ENCODE peak calls at places on chromosomes 3 and 15, in five cellular contexts. W, Q, X, A and F are unnamed samples.

GRCh38 chr3:124837730-124838186 is 49.4 kb downstream of the ITGB5 start:
- DNase-seq in W (no peak), Q (no peak), X (peak), A (peak), F (peak)

GRCh38 chr3:43691120-43692002 is 623 bp downstream of the ABHD5 start:
- DNase-seq in W (peak), Q (peak), X (peak), A (peak), F (peak)

GRCh38 chr15:25862469-25863066 is 559 bp downstream of the ATP10A start:
- DNase-seq in W (peak), Q (no peak), X (peak), A (no peak), F (no peak)

GRCh38 chr3:16864610-16865313 is 20.0 kb upstream of the PLCL2 start:
- DNase-seq in W (no peak), Q (no peak), X (no peak), A (peak), F (no peak)

GRCh38 chr3:161420746-161421145 is 49.4 kb upstream of the SPTSSB start:
- DNase-seq in W (peak), Q (peak), X (peak), A (peak), F (peak)

GRCh38 chr3:10625307-10625706 is 119.9 kb upstream of the ATP2B2 start:
- DNase-seq in W (peak), Q (no peak), X (peak), A (no peak), F (no peak)

GRCh38 chr3:141373232-141373631 is 4.9 kb downstream of the ZBTB38 start:
- DNase-seq in W (no peak), Q (no peak), X (no peak), A (no peak), F (no peak)

GRCh38 chr3:155352900-155353490 is 59.5 kb upstream of the STRIT1 start:
- DNase-seq in W (no peak), Q (no peak), X (peak), A (peak), F (no peak)

GRCh38 chr3:42979044-42979962 is at the start of gene GASK1A:
- DNase-seq in W (peak), Q (peak), X (peak), A (no peak), F (peak)

GRCh38 chr3:94349310-94349848 is 286.5 kb downstream of the NSUN3 start:
- DNase-seq in W (no peak), Q (no peak), X (peak), A (no peak), F (no peak)

GRCh38 chr3:172040976-172041963 is 1.9 kb downstream of the FNDC3B start:
- DNase-seq in W (peak), Q (no peak), X (peak), A (no peak), F (peak)

GRCh38 chr3:4996223-4996765 is 17.1 kb downstream of the BHLHE40 start:
- DNase-seq in W (no peak), Q (no peak), X (no peak), A (no peak), F (no peak)

GRCh38 chr3:420584-420983 is 224.0 kb downstream of the CHL1 start:
- DNase-seq in W (no peak), Q (no peak), X (no peak), A (no peak), F (no peak)

GRCh38 chr15:78061963-78062427 is 15.5 kb downstream of the TBC1D2B start:
- DNase-seq in W (no peak), Q (no peak), X (no peak), A (no peak), F (peak)
- H3K4me3 ChIP-seq in W (no peak), Q (no peak), X (no peak), A (no peak), F (no peak)

GRCh38 chr15:43793647-43794046 is 1.5 kb downstream of the SERF2 start:
- DNase-seq in W (no peak), Q (no peak), X (no peak), A (no peak), F (no peak)
- H3K4me3 ChIP-seq in W (no peak), Q (peak), X (peak), A (peak), F (no peak)

DNA sequence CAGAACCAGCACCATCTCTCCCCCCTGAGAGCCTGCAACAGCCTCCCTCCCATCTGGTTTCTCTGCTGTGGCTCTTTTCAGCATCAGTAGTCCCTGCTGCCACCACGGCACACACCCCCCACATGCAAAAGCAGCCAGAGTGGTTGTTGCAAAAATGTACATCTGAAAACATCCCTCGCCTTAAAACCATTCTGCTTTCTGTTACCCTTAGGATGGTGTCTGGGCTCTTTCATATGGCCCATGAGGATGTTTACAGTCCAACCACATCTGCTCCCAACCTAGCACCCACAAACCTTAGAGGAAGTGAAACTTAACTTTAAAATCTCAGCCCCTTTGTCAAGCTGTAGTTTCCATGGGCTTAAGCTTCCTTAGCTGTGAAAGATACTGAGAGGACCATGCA is 829 bp downstream of the TTC21A start:
- DNase-seq in W (no peak), Q (no peak), X (no peak), A (no peak), F (no peak)
- H3K4me3 ChIP-seq in W (no peak), Q (no peak), X (peak), A (no peak), F (peak)

DNA sequence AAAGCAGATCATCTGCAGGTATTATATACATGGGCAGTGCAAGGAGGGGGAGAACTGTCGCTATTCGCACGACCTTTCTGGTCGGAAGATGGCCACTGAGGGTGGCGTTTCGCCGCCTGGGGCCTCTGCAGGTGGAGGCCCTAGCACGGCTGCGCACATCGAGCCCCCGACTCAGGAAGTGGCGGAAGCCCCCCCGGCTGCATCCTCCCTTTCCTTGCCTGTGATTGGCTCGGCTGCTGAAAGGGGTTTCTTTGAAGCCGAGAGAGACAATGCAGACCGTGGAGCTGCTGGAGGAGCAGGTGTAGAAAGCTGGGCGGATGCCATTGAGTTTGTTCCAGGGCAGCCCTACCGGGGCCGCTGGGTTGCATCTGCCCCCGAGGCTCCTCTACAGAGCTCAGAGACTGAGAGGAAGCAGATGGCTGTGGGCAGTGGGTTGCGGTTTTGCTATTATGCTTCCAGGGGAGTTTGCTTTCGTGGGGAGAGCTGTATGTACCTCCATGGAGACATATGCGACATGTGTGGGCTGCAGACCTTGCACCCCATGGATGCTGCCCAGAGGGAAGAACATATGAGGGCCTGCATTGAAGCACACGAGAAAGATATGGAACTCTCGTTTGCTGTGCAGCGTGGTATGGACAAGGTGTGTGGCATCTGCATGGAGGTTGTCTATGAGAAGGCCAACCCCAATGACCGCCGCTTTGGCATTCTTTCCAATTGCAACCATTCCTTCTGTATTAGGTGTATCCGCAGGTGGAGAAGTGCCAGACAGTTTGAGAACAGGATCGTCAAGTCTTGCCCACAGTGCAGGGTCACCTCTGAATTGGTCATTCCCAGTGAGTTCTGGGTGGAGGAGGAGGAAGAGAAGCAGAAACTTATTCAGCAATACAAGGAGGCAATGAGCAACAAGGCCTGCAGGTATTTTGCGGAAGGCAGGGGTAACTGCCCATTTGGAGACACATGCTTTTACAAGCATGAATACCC is 886 bp downstream of the MKRN3 start:
- DNase-seq in W (no peak), Q (no peak), X (no peak), A (peak), F (no peak)
- H3K4me3 ChIP-seq in W (no peak), Q (no peak), X (no peak), A (peak), F (no peak)

GRCh38 chr15:38893920-38894259 is 329.3 kb upstream of the RASGRP1 start:
- DNase-seq in W (no peak), Q (no peak), X (no peak), A (no peak), F (no peak)
- H3K4me3 ChIP-seq in W (no peak), Q (no peak), X (no peak), A (no peak), F (no peak)

GRCh38 chr3:192887047-192887446 is 30.6 kb downstream of the MB21D2 start:
- DNase-seq in W (no peak), Q (no peak), X (no peak), A (peak), F (no peak)
- H3K4me3 ChIP-seq in W (no peak), Q (no peak), X (no peak), A (no peak), F (no peak)

DNA sequence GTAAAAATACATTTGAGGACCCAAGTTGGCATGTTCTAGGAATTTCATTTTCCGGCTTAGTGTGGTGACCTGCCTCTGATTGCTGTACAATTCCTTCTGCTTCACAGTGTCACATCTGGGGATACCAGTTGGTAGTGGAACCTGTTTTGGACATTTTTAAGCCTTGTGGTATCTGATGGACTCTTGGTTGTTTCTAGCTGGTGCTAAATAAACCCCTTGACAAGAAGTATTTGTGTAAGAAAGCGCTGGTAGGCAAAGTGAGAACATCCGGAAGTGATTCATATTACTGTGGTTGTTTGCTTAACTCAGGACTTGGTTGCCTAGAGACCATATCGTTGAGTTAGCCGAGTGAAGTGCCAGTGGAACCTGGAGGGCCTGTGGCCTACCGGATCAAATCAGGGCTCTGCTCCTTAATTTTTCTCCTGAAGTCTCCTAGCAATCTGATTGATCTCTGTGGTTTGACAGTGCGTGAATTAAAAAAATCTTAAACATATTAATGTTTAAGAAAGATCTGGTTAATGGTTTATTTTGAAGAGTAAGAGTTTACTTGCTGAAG is 12.8 kb downstream of the IQGAP1 start:
- DNase-seq in W (peak), Q (peak), X (peak), A (peak), F (peak)
- H3K4me3 ChIP-seq in W (no peak), Q (no peak), X (no peak), A (peak), F (no peak)

DNA sequence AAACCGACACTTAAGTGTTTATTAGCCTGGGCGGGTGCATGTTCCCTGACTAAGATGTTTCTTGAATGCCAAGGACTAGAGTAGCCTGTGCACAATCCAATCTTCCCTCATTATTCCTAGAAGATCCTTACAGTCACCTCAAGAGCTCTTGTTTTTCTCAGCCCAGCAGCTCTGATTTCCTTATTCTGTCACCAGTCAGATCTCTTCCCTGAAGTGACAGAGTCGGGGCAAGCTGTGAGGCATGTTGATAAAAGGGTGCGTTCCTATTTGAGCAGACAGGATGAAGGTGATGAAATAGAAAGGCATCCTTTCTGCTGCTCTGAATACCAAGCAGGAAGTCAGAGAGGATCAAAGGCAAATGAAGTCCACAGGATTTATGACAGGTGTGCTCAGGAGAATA is 125.6 kb upstream of the MCTP2 start:
- DNase-seq in W (no peak), Q (no peak), X (no peak), A (peak), F (no peak)
- H3K4me3 ChIP-seq in W (no peak), Q (no peak), X (no peak), A (no peak), F (no peak)

GRCh38 chr3:57163751-57164150 is 1.4 kb downstream of the IL17RD start:
- DNase-seq in W (peak), Q (no peak), X (no peak), A (no peak), F (no peak)

GRCh38 chr3:57164217-57164605 is 942 bp downstream of the IL17RD start:
- DNase-seq in W (peak), Q (no peak), X (no peak), A (no peak), F (peak)

GRCh38 chr3:57165637-57166036 is 484 bp upstream of the IL17RD start:
- DNase-seq in W (no peak), Q (no peak), X (no peak), A (no peak), F (no peak)

GRCh38 chr3:57166660-57167059 is 1.5 kb upstream of the IL17RD start:
- DNase-seq in W (no peak), Q (no peak), X (no peak), A (no peak), F (no peak)

DNA sequence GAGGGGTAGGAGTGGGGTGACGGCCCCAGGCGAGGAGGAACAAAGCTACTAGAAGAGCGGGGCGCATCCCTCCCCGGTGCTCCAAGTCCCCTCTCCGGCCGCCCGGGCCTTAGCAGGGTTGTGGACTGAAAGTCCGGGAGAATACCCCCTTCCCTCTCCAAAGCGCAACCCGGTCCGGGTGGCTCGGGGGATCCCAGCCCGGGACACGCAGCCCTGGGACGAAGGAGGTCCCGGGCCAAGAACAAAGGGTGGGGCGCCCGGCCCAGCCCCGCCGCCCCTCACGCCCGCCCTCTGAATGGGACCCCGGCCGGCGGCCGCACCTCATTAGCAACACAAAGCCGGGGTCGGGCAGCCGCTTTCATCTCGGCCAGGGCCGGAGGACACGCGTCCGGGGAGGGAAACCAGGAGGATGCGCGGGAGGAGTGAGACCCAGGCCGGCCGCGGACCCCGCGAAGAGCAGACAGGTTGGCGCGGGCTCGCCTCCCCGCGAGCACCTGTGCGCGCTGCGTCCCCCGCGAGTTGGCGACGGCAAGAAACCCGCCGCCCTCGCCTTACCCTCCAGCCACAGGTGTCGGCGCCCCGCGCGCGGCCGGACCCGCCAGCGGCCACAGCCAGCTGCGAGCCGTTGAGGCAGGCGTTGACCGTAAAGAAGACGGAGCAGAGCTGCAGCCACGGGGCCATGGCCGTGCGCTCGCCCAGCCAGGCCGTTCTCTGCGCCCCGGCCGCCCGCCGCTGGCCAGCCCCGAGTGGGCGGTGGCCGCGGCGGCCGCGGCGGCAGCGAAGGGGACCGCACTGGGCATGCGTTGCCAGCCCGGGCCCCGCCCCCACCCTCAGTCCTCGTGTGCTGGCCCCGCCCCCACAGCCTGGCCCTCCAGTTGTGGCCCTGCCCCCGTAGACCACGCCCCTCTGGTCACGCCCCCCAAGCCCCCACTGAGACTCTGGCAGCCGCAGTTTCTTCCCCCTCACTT is at the start of gene IL17RD:
- DNase-seq in W (peak), Q (peak), X (peak), A (peak), F (peak)
- H3K4me3 ChIP-seq in W (peak), Q (peak), X (peak), A (peak), F (peak)